ENCODE peak calls at places on chromosomes 2 and 18, in seven cellular contexts. R, T, A, Y, G, Z and S are unnamed samples.

GRCh38 chr2:181678033-181678586 is 2.2 kb downstream of the NEUROD1 start:
- DNase-seq in R (no peak), T (peak; percentile 85), A (peak; percentile 91), Y (peak; percentile 53), G (no peak), Z (peak; percentile 67), S (peak; percentile 77)

GRCh38 chr2:212713681-212714080 is 175.1 kb upstream of the ERBB4 start:
- DNase-seq in R (no peak), T (no peak), A (no peak), Y (no peak), G (no peak), Z (no peak), S (no peak)

GRCh38 chr18:63312731-63313408 is 6.7 kb downstream of the BCL2 start:
- DNase-seq in R (no peak), T (no peak), A (no peak), Y (no peak), G (no peak), Z (no peak), S (no peak)

GRCh38 chr18:74230922-74231714 is 60.6 kb downstream of the CYB5A start:
- DNase-seq in R (no peak), T (no peak), A (no peak), Y (no peak), G (no peak), Z (peak; percentile 16), S (no peak)

GRCh38 chr2:181916726-181917377 is 25.3 kb downstream of the ITPRID2 start:
- DNase-seq in R (no peak), T (no peak), A (no peak), Y (no peak), G (no peak), Z (peak; percentile 11), S (no peak)

GRCh38 chr2:25651066-25651465 is 22.3 kb downstream of the DTNB start:
- DNase-seq in R (no peak), T (no peak), A (no peak), Y (no peak), G (no peak), Z (peak; percentile 23), S (no peak)

GRCh38 chr2:174802459-174802858 is 38.2 kb upstream of the CHRNA1 start:
- DNase-seq in R (no peak), T (no peak), A (no peak), Y (no peak), G (no peak), Z (no peak), S (no peak)

GRCh38 chr18:3816601-3817363 is 366.8 kb downstream of the TGIF1 start:
- DNase-seq in R (no peak), T (no peak), A (no peak), Y (no peak), G (no peak), Z (peak; percentile 70), S (no peak)

GRCh38 chr18:76657911-76658475 is 163.0 kb upstream of the ZNF516 start:
- DNase-seq in R (no peak), T (no peak), A (no peak), Y (peak; percentile 86), G (no peak), Z (no peak), S (no peak)

DNA sequence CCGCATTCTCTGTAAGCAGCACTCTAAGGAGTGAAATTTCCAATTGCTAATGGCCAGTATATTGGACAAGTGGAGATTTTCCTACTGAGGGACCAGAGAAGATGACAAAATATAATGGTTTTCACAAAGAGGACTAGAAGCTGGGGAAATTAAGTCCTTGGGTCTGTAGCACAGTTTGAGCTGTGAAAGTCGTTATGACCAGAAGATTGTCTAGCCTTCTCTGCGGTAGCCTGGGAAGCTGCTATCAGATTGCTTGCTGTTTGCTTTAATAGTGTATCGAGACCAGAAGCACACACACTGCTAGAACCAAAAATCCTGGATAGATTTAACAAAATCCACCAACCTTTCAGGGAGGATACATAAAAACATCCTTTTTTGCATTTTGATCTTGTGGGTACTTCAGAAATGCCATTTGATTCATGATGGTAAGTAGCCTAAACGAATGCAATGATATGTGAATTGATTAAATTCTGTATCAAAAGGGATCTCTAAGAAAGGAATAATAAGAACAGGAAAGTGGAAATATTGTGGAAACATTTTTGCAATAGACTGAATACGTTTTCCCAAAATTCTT is 53.7 kb upstream of the ATP8B1 start:
- DNase-seq in R (no peak), T (no peak), A (no peak), Y (no peak), G (no peak), Z (no peak), S (no peak)
- H3K27ac ChIP-seq in R (no peak overlapping the region), T (no peak overlapping the region), A (no peak overlapping the region), Y (no peak overlapping the region), G (no peak overlapping the region), Z (no peak overlapping the region), S (no peak overlapping the region)

GRCh38 chr18:78855188-78855587 is 124.4 kb upstream of the SALL3 start:
- DNase-seq in R (no peak), T (no peak), A (no peak), Y (no peak), G (no peak), Z (no peak), S (no peak)

GRCh38 chr18:78856569-78857200 is 122.9 kb upstream of the SALL3 start:
- DNase-seq in R (no peak), T (no peak), A (no peak), Y (no peak), G (no peak), Z (no peak), S (no peak)

GRCh38 chr18:78860117-78860516 is 119.5 kb upstream of the SALL3 start:
- DNase-seq in R (no peak), T (no peak), A (no peak), Y (no peak), G (no peak), Z (no peak), S (no peak)

GRCh38 chr18:78859686-78860085 is 119.9 kb upstream of the SALL3 start:
- DNase-seq in R (no peak), T (no peak), A (no peak), Y (no peak), G (no peak), Z (no peak), S (no peak)

DNA sequence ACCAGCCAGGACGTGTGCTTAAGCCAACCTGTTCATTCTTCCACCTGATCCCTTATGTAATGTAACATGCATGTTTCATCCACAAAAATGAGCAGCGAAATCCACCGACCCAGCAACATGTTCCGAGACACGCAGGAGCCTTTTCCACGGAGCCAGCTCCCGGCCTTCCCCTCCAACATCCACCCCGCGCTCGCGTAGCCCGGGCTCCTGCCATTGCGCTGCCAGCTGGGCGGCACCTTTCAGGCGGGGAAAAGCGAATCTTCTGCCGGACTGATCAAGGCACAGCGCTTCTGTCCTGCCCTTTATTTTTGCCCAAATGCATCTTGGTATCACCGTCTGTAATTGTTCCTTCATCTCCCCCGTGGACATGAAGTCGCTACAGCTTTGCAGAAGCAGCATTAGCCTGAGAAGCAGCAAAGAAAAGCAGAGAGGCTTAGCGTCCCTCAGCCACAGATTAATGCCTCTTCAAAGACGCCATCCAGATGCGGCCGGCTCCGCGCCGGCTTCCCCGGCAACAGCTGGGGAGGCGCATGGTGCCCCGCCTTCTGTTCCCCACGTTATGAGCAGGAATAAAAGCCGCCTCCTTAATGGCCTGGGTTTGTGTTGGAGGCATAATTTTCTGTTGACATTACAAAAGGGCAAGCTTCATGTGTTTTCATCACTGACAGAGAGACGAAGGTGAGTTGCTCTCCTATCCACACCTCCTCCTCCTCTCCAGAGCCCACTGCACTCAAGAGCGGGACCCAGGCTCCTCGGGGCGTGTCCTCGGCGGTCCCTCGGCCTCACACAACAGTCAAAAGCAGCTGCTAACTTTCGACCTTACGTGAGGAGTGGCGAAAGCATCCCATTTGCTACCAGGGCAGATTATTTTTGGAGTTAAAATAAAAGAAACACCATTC is 122.1 kb upstream of the SALL3 start:
- DNase-seq in R (no peak), T (no peak), A (no peak), Y (peak; percentile 65), G (no peak), Z (no peak), S (no peak)
- H3K27ac ChIP-seq in R (no peak overlapping the region), T (no peak overlapping the region), A (no peak overlapping the region), Y (no peak overlapping the region), G (no peak overlapping the region), Z (no peak overlapping the region), S (no peak overlapping the region)

GRCh38 chr18:49899647-49900330 is 86.5 kb upstream of the ACAA2 start:
- DNase-seq in R (no peak), T (no peak), A (no peak), Y (peak; percentile 53), G (peak; percentile 16), Z (no peak), S (no peak)

GRCh38 chr18:49910019-49910418 is 96.7 kb upstream of the ACAA2 start:
- DNase-seq in R (no peak), T (no peak), A (no peak), Y (no peak), G (no peak), Z (no peak), S (no peak)

GRCh38 chr18:49901862-49902340 is 88.6 kb upstream of the ACAA2 start:
- DNase-seq in R (no peak), T (no peak), A (no peak), Y (no peak), G (no peak), Z (no peak), S (no peak)

GRCh38 chr18:49907346-49907929 is 94.1 kb upstream of the ACAA2 start:
- DNase-seq in R (no peak), T (no peak), A (no peak), Y (no peak), G (no peak), Z (no peak), S (no peak)

GRCh38 chr18:49904871-49905555 is 91.7 kb upstream of the ACAA2 start:
- DNase-seq in R (no peak), T (no peak), A (no peak), Y (no peak), G (no peak), Z (no peak), S (no peak)
- H3K27ac ChIP-seq in R (no peak overlapping the region), T (no peak overlapping the region), A (no peak overlapping the region), Y (no peak overlapping the region), G (no peak overlapping the region), Z (no peak overlapping the region), S (no peak overlapping the region)

DNA sequence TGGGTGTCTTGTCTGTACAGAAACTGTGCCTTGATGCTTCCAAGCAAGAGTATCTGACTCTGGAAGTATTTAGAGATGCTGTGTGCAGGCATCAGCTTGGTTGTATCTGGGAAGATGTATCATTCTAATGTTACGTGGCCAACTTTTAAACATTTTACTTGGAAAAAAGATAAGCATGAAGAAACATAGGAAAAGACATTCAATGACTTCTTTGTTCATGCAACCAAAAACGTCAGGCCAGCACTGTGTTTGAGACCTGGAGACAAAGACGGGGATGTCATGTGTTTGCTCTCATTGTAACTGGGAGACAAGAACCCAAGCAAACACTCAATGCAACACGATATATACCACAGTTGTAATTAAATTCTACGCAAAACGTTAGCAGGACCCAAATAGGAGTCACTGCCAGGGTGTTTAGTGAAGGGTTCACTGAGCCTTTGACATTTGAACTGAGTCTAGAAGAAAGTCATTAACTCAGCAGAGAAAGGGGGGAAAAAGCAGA is 8.9 kb upstream of the SESTD1 start:
- DNase-seq in R (no peak), T (no peak), A (no peak), Y (no peak), G (no peak), Z (no peak), S (no peak)
- H3K27ac ChIP-seq in R (no peak overlapping the region), T (peak overlapping the region; percentile 96), A (no peak overlapping the region), Y (no peak overlapping the region), G (no peak overlapping the region), Z (no peak overlapping the region), S (no peak overlapping the region)

GRCh38 chr2:236988690-236989639 is 96.7 kb upstream of the COPS8 start:
- DNase-seq in R (no peak), T (no peak), A (no peak), Y (no peak), G (no peak), Z (peak; percentile 51), S (peak; percentile 85)
- H3K27ac ChIP-seq in R (no peak overlapping the region), T (no peak overlapping the region), A (no peak overlapping the region), Y (no peak overlapping the region), G (no peak overlapping the region), Z (no peak overlapping the region), S (no peak overlapping the region)